ENCODE peak calls at places on chromosomes 3 and 15, in eight cellular contexts. V is activated T-cell treated with anti-CD3 and anti-CD28 coated beads, Interleukin-2, amount 50 U/mL, for 1 hour; D is hypothalamus; T is NCI-H345; A is RPMI8226; F is neuronal stem cell; K is NCI-H1105; C is transverse colon. X is an unnamed sample.

GRCh38 chr3:113105980-113106379 is 105.4 kb upstream of the BOC start:
- DNase-seq in C (no peak), F (no peak), D (no peak), A (no peak), T (no peak), K (no peak), V (no peak), X (no peak)

GRCh38 chr3:120160050-120160449 is 65.8 kb upstream of the GSK3B start:
- DNase-seq in C (peak), K (no peak), F (no peak), A (no peak), T (no peak), V (no peak), D (no peak), X (no peak)

GRCh38 chr15:41585140-41586047 is 26.4 kb downstream of the TYRO3 start:
- DNase-seq in A (peak), C (peak), F (no peak), D (no peak), V (peak), T (no peak), K (no peak), X (peak)

GRCh38 chr3:99410789-99411311 is 227.5 kb upstream of the COL8A1 start:
- DNase-seq in A (no peak), F (peak), K (no peak), C (no peak), T (no peak), V (no peak), D (no peak), X (no peak)

GRCh38 chr15:63946524-63947065 is 99.7 kb downstream of the DAPK2 start:
- DNase-seq in D (no peak), F (no peak), V (no peak), K (no peak), T (no peak), C (no peak), A (no peak), X (no peak)

GRCh38 chr3:12813967-12814366 is 17.5 kb downstream of the CAND2 start:
- DNase-seq in K (no peak), T (no peak), C (no peak), D (no peak), V (no peak), A (no peak), F (no peak), X (no peak)

GRCh38 chr3:153052096-153052460 is 109.9 kb upstream of the RAP2B start:
- DNase-seq in A (peak), D (no peak), C (peak), T (no peak), F (no peak), K (no peak), V (no peak), X (peak)

GRCh38 chr15:45326280-45326679 is 52.1 kb downstream of the GATM start:
- DNase-seq in C (no peak), V (no peak), K (no peak), T (no peak), F (no peak), A (no peak), D (no peak), X (no peak)

GRCh38 chr3:149615731-149616221 is 42.0 kb downstream of the WWTR1 start:
- DNase-seq in C (no peak), F (no peak), T (no peak), V (no peak), A (no peak), K (no peak), D (no peak), X (no peak)

GRCh38 chr3:143536817-143537535 is 311.3 kb downstream of the SLC9A9 start:
- DNase-seq in V (no peak), D (no peak), A (peak), F (no peak), K (peak), T (no peak), C (no peak), X (no peak)

GRCh38 chr15:50116477-50116876 is 2.6 kb downstream of the ATP8B4 start:
- DNase-seq in K (no peak), V (no peak), T (no peak), A (peak), C (no peak), D (no peak), F (no peak), X (peak)